ENCODE peak calls at places on chromosomes 16 and 17, in eight cellular contexts. V is transverse colon, U is prostate gland, Y is stomach, H is GM12892, M is GM12891, T is breast epithelium, D is esophagus muscularis mucosa. K is an unnamed sample.

GRCh38 chr16:86322840-86323239 is 187.5 kb upstream of the FOXF1 start:
- DNase-seq in T (no peak), V (no peak), D (no peak), M (no peak), Y (no peak), U (no peak), H (no peak), K (no peak)

GRCh38 chr17:77454560-77455095 is 313.9 kb downstream of the SEC14L1 start:
- DNase-seq in H (no peak), Y (no peak), M (no peak), T (no peak), D (no peak), V (no peak), U (no peak), K (peak; percentile 85)

GRCh38 chr16:84331998-84332780 is 36.1 kb upstream of the ATP2C2 start:
- DNase-seq in H (no peak), M (no peak), V (no peak), T (no peak), Y (no peak), U (no peak), D (no peak), K (no peak)

GRCh38 chr17:5035356-5035755 is at the start of gene SLC52A1:
- DNase-seq in M (no peak), U (peak; percentile 32), V (peak; percentile 48), Y (no peak), H (no peak), T (no peak), D (no peak), K (no peak)

GRCh38 chr16:15031179-15031578 is 24.7 kb downstream of the NTAN1 start:
- DNase-seq in Y (no peak), H (no peak), D (no peak), M (no peak), U (no peak), V (peak; percentile 13), T (no peak), K (no peak)

GRCh38 chr16:86663691-86664517 is 85.6 kb downstream of the FOXL1 start:
- DNase-seq in T (no peak), H (no peak), D (no peak), Y (no peak), M (no peak), U (no peak), V (no peak), K (no peak)

GRCh38 chr17:8225813-8226535 is 15.6 kb upstream of the AURKB start:
- DNase-seq in H (no peak), V (peak; percentile 54), M (no peak), Y (peak; percentile 39), T (no peak), D (no peak), U (no peak), K (no peak)

GRCh38 chr17:42178817-42179216 is 2.1 kb downstream of the KCNH4 start:
- DNase-seq in T (no peak), V (no peak), Y (no peak), H (peak; percentile 63), U (no peak), D (no peak), M (peak; percentile 55), K (peak; percentile 83)

GRCh38 chr17:64657610-64658125 is 4.4 kb downstream of the SMURF2 start:
- DNase-seq in H (no peak), M (no peak), U (no peak), Y (no peak), T (no peak), D (no peak), V (no peak), K (no peak)

GRCh38 chr17:72916991-72917390 is 175.5 kb downstream of the SLC39A11 start:
- DNase-seq in U (no peak), V (no peak), Y (no peak), H (no peak), M (no peak), D (no peak), T (no peak), K (no peak)

GRCh38 chr17:18016426-18016825 is 22.5 kb downstream of the ATPAF2 start:
- DNase-seq in V (no peak), Y (no peak), H (no peak), U (no peak), T (no peak), M (no peak), D (no peak), K (peak; percentile 5)

GRCh38 chr16:1530883-1531637 is 2.4 kb upstream of the TMEM204 start:
- DNase-seq in V (peak; percentile 32), U (peak; percentile 21), M (no peak), T (no peak), D (no peak), Y (no peak), H (no peak), K (no peak)

GRCh38 chr16:85851034-85851780 is 47.8 kb upstream of the IRF8 start:
- DNase-seq in U (no peak), M (no peak), Y (no peak), D (no peak), V (no peak), T (no peak), H (no peak), K (no peak)

GRCh38 chr16:68920349-68920748 is 77.0 kb downstream of the TANGO6 start:
- DNase-seq in U (no peak), Y (no peak), T (no peak), D (no peak), M (no peak), V (no peak), H (no peak), K (no peak)

GRCh38 chr17:9240659-9241370 is 219.5 kb downstream of the NTN1 start:
- DNase-seq in U (peak; percentile 55), D (peak; percentile 94), M (no peak), H (no peak), T (peak; percentile 75), Y (peak; percentile 47), V (peak; percentile 71), K (no peak)

GRCh38 chr17:67431210-67432015 is 54.3 kb downstream of the PITPNC1 start:
- DNase-seq in T (no peak), M (no peak), V (no peak), H (no peak), Y (no peak), U (no peak), D (no peak), K (no peak)
- TF ChIP-seq POLR2AphosphoS5 in T (no peak), M (no peak), V (no peak), H (no peak), Y (no peak), U (no peak), D (no peak), K (no peak)

GRCh38 chr16:50351952-50352351 is 16.8 kb downstream of the BRD7 start:
- DNase-seq in Y (no peak), H (no peak), D (no peak), U (no peak), T (no peak), M (no peak), V (no peak), K (no peak)
- TF ChIP-seq POLR2A in Y (no peak), H (no peak), D (no peak), U (no peak), T (no peak), M (no peak), V (no peak), K (no peak)

GRCh38 chr16:16189842-16190241 is 33.5 kb downstream of the ABCC6 start:
- DNase-seq in Y (no peak), T (no peak), V (no peak), D (no peak), M (no peak), U (no peak), H (no peak), K (no peak)
- TF ChIP-seq POLR2AphosphoS5 in Y (no peak), T (no peak), V (no peak), D (no peak), M (no peak), U (no peak), H (no peak), K (no peak)

GRCh38 chr17:56571456-56571855 is 22.0 kb upstream of the NOG start:
- DNase-seq in U (no peak), T (no peak), H (no peak), D (no peak), V (no peak), M (no peak), Y (no peak), K (no peak)

GRCh38 chr17:56570199-56570598 is 23.3 kb upstream of the NOG start:
- DNase-seq in Y (no peak), H (no peak), U (no peak), D (no peak), T (no peak), M (no peak), V (no peak), K (no peak)
- TF ChIP-seq POLR2A in Y (no peak), H (no peak), U (no peak), D (no peak), T (no peak), M (no peak), V (no peak), K (no peak)

GRCh38 chr17:50027639-50028206 is 28.2 kb upstream of the ITGA3 start:
- DNase-seq in T (peak; percentile 60), Y (peak; percentile 66), U (no peak), D (no peak), V (peak; percentile 58), H (no peak), M (no peak), K (no peak)
- TF ChIP-seq POLR2AphosphoS5 in T (no peak), Y (no peak), U (no peak), D (peak; percentile 31), V (no peak), H (no peak), M (no peak), K (peak; percentile 39)

GRCh38 chr17:61211233-61211632 is 188.4 kb upstream of the TBX2 start:
- DNase-seq in M (no peak), D (no peak), Y (no peak), T (no peak), V (no peak), H (no peak), U (no peak), K (no peak)

GRCh38 chr17:61208301-61209098 is 191.1 kb upstream of the TBX2 start:
- DNase-seq in T (no peak), M (no peak), D (no peak), Y (no peak), H (no peak), V (no peak), U (no peak), K (no peak)

GRCh38 chr17:61209099-61209439 is 190.6 kb upstream of the TBX2 start:
- DNase-seq in D (no peak), U (no peak), V (no peak), Y (no peak), M (no peak), H (no peak), T (no peak), K (no peak)

GRCh38 chr17:61206922-61207321 is 192.7 kb upstream of the TBX2 start:
- DNase-seq in H (no peak), U (no peak), T (no peak), M (no peak), Y (no peak), D (no peak), V (no peak), K (no peak)

DNA sequence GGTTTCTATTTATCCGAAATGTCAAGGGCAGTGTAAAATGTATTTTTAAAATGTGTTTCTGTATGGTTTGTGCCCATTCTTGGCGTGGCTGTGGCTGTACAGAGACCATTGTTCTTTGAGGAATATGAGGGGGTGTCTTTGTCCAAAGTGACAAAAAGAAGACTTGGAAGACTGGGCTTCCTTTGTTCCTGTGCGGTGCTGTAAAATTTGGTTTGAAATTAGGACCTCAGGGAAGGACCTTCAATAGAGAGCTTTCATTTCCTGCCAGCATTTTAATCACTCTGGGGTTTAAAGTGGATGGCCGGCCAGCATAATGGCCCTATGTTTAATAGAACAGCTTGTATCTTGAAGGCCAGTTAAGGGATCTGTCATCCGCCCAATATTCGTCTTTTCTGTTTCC is 190.1 kb upstream of the TBX2 start:
- DNase-seq in Y (no peak), V (no peak), U (no peak), M (no peak), D (no peak), T (no peak), H (no peak), K (no peak)
- TF ChIP-seq POLR2A in Y (no peak), V (no peak), U (no peak), M (no peak), D (no peak), T (no peak), H (no peak), K (no peak)

K was measured in spleen.